ENCODE peak calls at places on chromosomes 12 and 14, in nine cellular contexts. One of them, this sample, is unnamed.

GRCh38 chr12:128783129-128783574 is 40.6 kb downstream of the SLC15A4 start:
- DNase-seq in activated CD8-positive, alpha-beta T cell treated with anti-CD3 and anti-CD28 coated beads for 36 hours: peak; percentile 61
- DNase-seq in H4: peak; percentile 28
- DNase-seq in A172: no peak
- DNase-seq in stimulated activated CD8-positive, alpha-beta memory T cell treated with anti-CD3 and anti-CD28 coated beads, Interleukin-15, amount 100 ng/mL, for 24 hours: no peak
- DNase-seq in effector memory CD4-positive, alpha-beta T cell: no peak
- DNase-seq in left colon: no peak
- DNase-seq in stimulated activated CD4-positive, alpha-beta T cell treated with anti-CD3 and anti-CD28 coated beads, Interleukin-2, amount 100 ng/mL, for 48 hours: peak; percentile 7
- DNase-seq in T-helper 2 cell: peak; percentile 40
- DNase-seq in this sample: no peak

GRCh38 chr14:79989990-79990389 is 221.3 kb downstream of the DIO2 start:
- DNase-seq in activated CD8-positive, alpha-beta T cell treated with anti-CD3 and anti-CD28 coated beads for 36 hours: no peak
- DNase-seq in A172: no peak
- DNase-seq in H4: no peak
- DNase-seq in effector memory CD4-positive, alpha-beta T cell: no peak
- DNase-seq in stimulated activated CD4-positive, alpha-beta T cell treated with anti-CD3 and anti-CD28 coated beads, Interleukin-2, amount 100 ng/mL, for 48 hours: no peak
- DNase-seq in T-helper 2 cell: no peak
- DNase-seq in left colon: no peak
- DNase-seq in stimulated activated CD8-positive, alpha-beta memory T cell treated with anti-CD3 and anti-CD28 coated beads, Interleukin-15, amount 100 ng/mL, for 24 hours: no peak
- DNase-seq in this sample: no peak

GRCh38 chr14:67982711-67983608 is 163.4 kb downstream of the RAD51B start:
- DNase-seq in left colon: no peak
- DNase-seq in A172: no peak
- DNase-seq in stimulated activated CD4-positive, alpha-beta T cell treated with anti-CD3 and anti-CD28 coated beads, Interleukin-2, amount 100 ng/mL, for 48 hours: no peak
- DNase-seq in activated CD8-positive, alpha-beta T cell treated with anti-CD3 and anti-CD28 coated beads for 36 hours: no peak
- DNase-seq in stimulated activated CD8-positive, alpha-beta memory T cell treated with anti-CD3 and anti-CD28 coated beads, Interleukin-15, amount 100 ng/mL, for 24 hours: no peak
- DNase-seq in H4: no peak
- DNase-seq in T-helper 2 cell: no peak
- DNase-seq in effector memory CD4-positive, alpha-beta T cell: no peak
- DNase-seq in this sample: no peak

GRCh38 chr12:110079477-110080400 is 31.4 kb upstream of the C12orf76 start:
- DNase-seq in H4: peak; percentile 68
- DNase-seq in stimulated activated CD8-positive, alpha-beta memory T cell treated with anti-CD3 and anti-CD28 coated beads, Interleukin-15, amount 100 ng/mL, for 24 hours: peak; percentile 14
- DNase-seq in effector memory CD4-positive, alpha-beta T cell: peak; percentile 51
- DNase-seq in activated CD8-positive, alpha-beta T cell treated with anti-CD3 and anti-CD28 coated beads for 36 hours: peak; percentile 88
- DNase-seq in A172: no peak
- DNase-seq in left colon: peak; percentile 43
- DNase-seq in stimulated activated CD4-positive, alpha-beta T cell treated with anti-CD3 and anti-CD28 coated beads, Interleukin-2, amount 100 ng/mL, for 48 hours: peak; percentile 58
- DNase-seq in T-helper 2 cell: peak; percentile 97
- DNase-seq in this sample: no peak

GRCh38 chr12:132018193-132018916 is 68.6 kb downstream of the EP400 start:
- DNase-seq in left colon: no peak
- DNase-seq in stimulated activated CD8-positive, alpha-beta memory T cell treated with anti-CD3 and anti-CD28 coated beads, Interleukin-15, amount 100 ng/mL, for 24 hours: no peak
- DNase-seq in stimulated activated CD4-positive, alpha-beta T cell treated with anti-CD3 and anti-CD28 coated beads, Interleukin-2, amount 100 ng/mL, for 48 hours: no peak
- DNase-seq in A172: peak; percentile 42
- DNase-seq in effector memory CD4-positive, alpha-beta T cell: no peak
- DNase-seq in H4: no peak
- DNase-seq in T-helper 2 cell: no peak
- DNase-seq in activated CD8-positive, alpha-beta T cell treated with anti-CD3 and anti-CD28 coated beads for 36 hours: peak; percentile 12
- DNase-seq in this sample: peak; percentile 52

GRCh38 chr14:69685716-69686115 is 74.3 kb downstream of the SUSD6 start:
- DNase-seq in stimulated activated CD4-positive, alpha-beta T cell treated with anti-CD3 and anti-CD28 coated beads, Interleukin-2, amount 100 ng/mL, for 48 hours: no peak
- DNase-seq in A172: no peak
- DNase-seq in activated CD8-positive, alpha-beta T cell treated with anti-CD3 and anti-CD28 coated beads for 36 hours: peak; percentile 54
- DNase-seq in H4: no peak
- DNase-seq in left colon: peak; percentile 58
- DNase-seq in T-helper 2 cell: peak; percentile 82
- DNase-seq in effector memory CD4-positive, alpha-beta T cell: no peak
- DNase-seq in stimulated activated CD8-positive, alpha-beta memory T cell treated with anti-CD3 and anti-CD28 coated beads, Interleukin-15, amount 100 ng/mL, for 24 hours: no peak
- DNase-seq in this sample: peak; percentile 74

GRCh38 chr14:69360438-69361108 is 37.5 kb downstream of the ERH start:
- DNase-seq in A172: no peak
- DNase-seq in effector memory CD4-positive, alpha-beta T cell: no peak
- DNase-seq in stimulated activated CD8-positive, alpha-beta memory T cell treated with anti-CD3 and anti-CD28 coated beads, Interleukin-15, amount 100 ng/mL, for 24 hours: no peak
- DNase-seq in activated CD8-positive, alpha-beta T cell treated with anti-CD3 and anti-CD28 coated beads for 36 hours: peak; percentile 46
- DNase-seq in left colon: no peak
- DNase-seq in stimulated activated CD4-positive, alpha-beta T cell treated with anti-CD3 and anti-CD28 coated beads, Interleukin-2, amount 100 ng/mL, for 48 hours: no peak
- DNase-seq in H4: no peak
- DNase-seq in T-helper 2 cell: no peak
- DNase-seq in this sample: peak; percentile 74

GRCh38 chr14:104224516-104225281 is 86.3 kb downstream of the KIF26A start:
- DNase-seq in A172: no peak
- DNase-seq in effector memory CD4-positive, alpha-beta T cell: no peak
- DNase-seq in left colon: peak; percentile 55
- DNase-seq in activated CD8-positive, alpha-beta T cell treated with anti-CD3 and anti-CD28 coated beads for 36 hours: peak; percentile 59
- DNase-seq in T-helper 2 cell: no peak
- DNase-seq in H4: no peak
- DNase-seq in stimulated activated CD8-positive, alpha-beta memory T cell treated with anti-CD3 and anti-CD28 coated beads, Interleukin-15, amount 100 ng/mL, for 24 hours: peak; percentile 29
- DNase-seq in stimulated activated CD4-positive, alpha-beta T cell treated with anti-CD3 and anti-CD28 coated beads, Interleukin-2, amount 100 ng/mL, for 48 hours: peak; percentile 37
- DNase-seq in this sample: no peak

GRCh38 chr14:38065101-38065762 is 142.5 kb upstream of the SSTR1 start:
- DNase-seq in left colon: no peak
- DNase-seq in effector memory CD4-positive, alpha-beta T cell: peak; percentile 2
- DNase-seq in activated CD8-positive, alpha-beta T cell treated with anti-CD3 and anti-CD28 coated beads for 36 hours: peak; percentile 74
- DNase-seq in stimulated activated CD8-positive, alpha-beta memory T cell treated with anti-CD3 and anti-CD28 coated beads, Interleukin-15, amount 100 ng/mL, for 24 hours: no peak
- DNase-seq in T-helper 2 cell: peak; percentile 94
- DNase-seq in A172: peak; percentile 14
- DNase-seq in stimulated activated CD4-positive, alpha-beta T cell treated with anti-CD3 and anti-CD28 coated beads, Interleukin-2, amount 100 ng/mL, for 48 hours: peak; percentile 26
- DNase-seq in H4: peak; percentile 11
- DNase-seq in this sample: no peak

GRCh38 chr14:20757963-20758362 is 10.2 kb upstream of the EDDM3B start:
- DNase-seq in A172: no peak
- DNase-seq in activated CD8-positive, alpha-beta T cell treated with anti-CD3 and anti-CD28 coated beads for 36 hours: peak; percentile 52
- DNase-seq in stimulated activated CD8-positive, alpha-beta memory T cell treated with anti-CD3 and anti-CD28 coated beads, Interleukin-15, amount 100 ng/mL, for 24 hours: no peak
- DNase-seq in left colon: no peak
- DNase-seq in H4: no peak
- DNase-seq in T-helper 2 cell: peak; percentile 41
- DNase-seq in stimulated activated CD4-positive, alpha-beta T cell treated with anti-CD3 and anti-CD28 coated beads, Interleukin-2, amount 100 ng/mL, for 48 hours: peak; percentile 8
- DNase-seq in effector memory CD4-positive, alpha-beta T cell: no peak
- DNase-seq in this sample: no peak

GRCh38 chr12:117143008-117143532 is 43.9 kb upstream of the TESC start:
- DNase-seq in H4: no peak
- DNase-seq in T-helper 2 cell: peak; percentile 47
- DNase-seq in effector memory CD4-positive, alpha-beta T cell: no peak
- DNase-seq in left colon: no peak
- DNase-seq in A172: no peak
- DNase-seq in stimulated activated CD4-positive, alpha-beta T cell treated with anti-CD3 and anti-CD28 coated beads, Interleukin-2, amount 100 ng/mL, for 48 hours: no peak
- DNase-seq in stimulated activated CD8-positive, alpha-beta memory T cell treated with anti-CD3 and anti-CD28 coated beads, Interleukin-15, amount 100 ng/mL, for 24 hours: no peak
- DNase-seq in activated CD8-positive, alpha-beta T cell treated with anti-CD3 and anti-CD28 coated beads for 36 hours: no peak
- DNase-seq in this sample: no peak

GRCh38 chr14:23557946-23558345 is 1.9 kb downstream of the THTPA start:
- DNase-seq in stimulated activated CD4-positive, alpha-beta T cell treated with anti-CD3 and anti-CD28 coated beads, Interleukin-2, amount 100 ng/mL, for 48 hours: no peak
- DNase-seq in T-helper 2 cell: no peak
- DNase-seq in H4: no peak
- DNase-seq in stimulated activated CD8-positive, alpha-beta memory T cell treated with anti-CD3 and anti-CD28 coated beads, Interleukin-15, amount 100 ng/mL, for 24 hours: no peak
- DNase-seq in A172: no peak
- DNase-seq in left colon: no peak
- DNase-seq in activated CD8-positive, alpha-beta T cell treated with anti-CD3 and anti-CD28 coated beads for 36 hours: no peak
- DNase-seq in effector memory CD4-positive, alpha-beta T cell: no peak
- DNase-seq in this sample: no peak

GRCh38 chr14:73227812-73228781 is 9.2 kb upstream of the PAPLN start:
- DNase-seq in stimulated activated CD8-positive, alpha-beta memory T cell treated with anti-CD3 and anti-CD28 coated beads, Interleukin-15, amount 100 ng/mL, for 24 hours: no peak
- DNase-seq in A172: peak; percentile 92
- DNase-seq in left colon: no peak
- DNase-seq in H4: peak; percentile 85
- DNase-seq in activated CD8-positive, alpha-beta T cell treated with anti-CD3 and anti-CD28 coated beads for 36 hours: no peak
- DNase-seq in T-helper 2 cell: no peak
- DNase-seq in stimulated activated CD4-positive, alpha-beta T cell treated with anti-CD3 and anti-CD28 coated beads, Interleukin-2, amount 100 ng/mL, for 48 hours: no peak
- DNase-seq in effector memory CD4-positive, alpha-beta T cell: no peak
- DNase-seq in this sample: peak; percentile 70

GRCh38 chr12:53530920-53531319 is 23.6 kb upstream of the NPFF start:
- DNase-seq in T-helper 2 cell: no peak
- DNase-seq in stimulated activated CD4-positive, alpha-beta T cell treated with anti-CD3 and anti-CD28 coated beads, Interleukin-2, amount 100 ng/mL, for 48 hours: no peak
- DNase-seq in activated CD8-positive, alpha-beta T cell treated with anti-CD3 and anti-CD28 coated beads for 36 hours: no peak
- DNase-seq in effector memory CD4-positive, alpha-beta T cell: no peak
- DNase-seq in H4: no peak
- DNase-seq in stimulated activated CD8-positive, alpha-beta memory T cell treated with anti-CD3 and anti-CD28 coated beads, Interleukin-15, amount 100 ng/mL, for 24 hours: no peak
- DNase-seq in left colon: no peak
- DNase-seq in A172: peak; percentile 36
- DNase-seq in this sample: no peak

GRCh38 chr14:76918176-76918750 is 92.1 kb downstream of the LRRC74A start:
- DNase-seq in A172: peak; percentile 57
- DNase-seq in effector memory CD4-positive, alpha-beta T cell: no peak
- DNase-seq in left colon: peak; percentile 77
- DNase-seq in stimulated activated CD8-positive, alpha-beta memory T cell treated with anti-CD3 and anti-CD28 coated beads, Interleukin-15, amount 100 ng/mL, for 24 hours: no peak
- DNase-seq in stimulated activated CD4-positive, alpha-beta T cell treated with anti-CD3 and anti-CD28 coated beads, Interleukin-2, amount 100 ng/mL, for 48 hours: no peak
- DNase-seq in activated CD8-positive, alpha-beta T cell treated with anti-CD3 and anti-CD28 coated beads for 36 hours: no peak
- DNase-seq in T-helper 2 cell: no peak
- DNase-seq in H4: no peak
- DNase-seq in this sample: peak; percentile 90

GRCh38 chr12:52307836-52308806 is 13.1 kb downstream of the KRT83 start:
- DNase-seq in left colon: peak; percentile 38
- DNase-seq in T-helper 2 cell: peak; percentile 53
- DNase-seq in activated CD8-positive, alpha-beta T cell treated with anti-CD3 and anti-CD28 coated beads for 36 hours: peak; percentile 67
- DNase-seq in stimulated activated CD4-positive, alpha-beta T cell treated with anti-CD3 and anti-CD28 coated beads, Interleukin-2, amount 100 ng/mL, for 48 hours: peak; percentile 29
- DNase-seq in stimulated activated CD8-positive, alpha-beta memory T cell treated with anti-CD3 and anti-CD28 coated beads, Interleukin-15, amount 100 ng/mL, for 24 hours: no peak
- DNase-seq in H4: no peak
- DNase-seq in effector memory CD4-positive, alpha-beta T cell: no peak
- DNase-seq in A172: no peak
- DNase-seq in this sample: peak; percentile 77

GRCh38 chr14:104885973-104886689 is 21.1 kb downstream of the CEP170B start:
- DNase-seq in A172: no peak
- DNase-seq in stimulated activated CD8-positive, alpha-beta memory T cell treated with anti-CD3 and anti-CD28 coated beads, Interleukin-15, amount 100 ng/mL, for 24 hours: no peak
- DNase-seq in T-helper 2 cell: no peak
- DNase-seq in left colon: peak; percentile 22
- DNase-seq in H4: no peak
- DNase-seq in effector memory CD4-positive, alpha-beta T cell: no peak
- DNase-seq in activated CD8-positive, alpha-beta T cell treated with anti-CD3 and anti-CD28 coated beads for 36 hours: no peak
- DNase-seq in stimulated activated CD4-positive, alpha-beta T cell treated with anti-CD3 and anti-CD28 coated beads, Interleukin-2, amount 100 ng/mL, for 48 hours: no peak
- DNase-seq in this sample: no peak

This sample was measured in myocyte.